ENCODE peak calls at places on chromosomes 7 and 10, in nine cellular contexts. One of them, this sample, is unnamed.

GRCh38 chr10:51510231-51510630 is 189.2 kb downstream of the CSTF2T start:
- DNase-seq in Panc1: no peak
- DNase-seq in choroid plexus epithelial cell: peak
- DNase-seq in H7: no peak
- DNase-seq in hepatocyte: no peak
- DNase-seq in effector memory CD4-positive, alpha-beta T cell: no peak
- DNase-seq in body of pancreas: no peak
- DNase-seq in tibial artery: no peak
- DNase-seq in skeletal muscle cell: no peak
- DNase-seq in this sample: no peak

GRCh38 chr7:73351447-73352167 is 23.6 kb downstream of the FKBP6 start:
- DNase-seq in hepatocyte: no peak
- DNase-seq in effector memory CD4-positive, alpha-beta T cell: no peak
- DNase-seq in skeletal muscle cell: no peak
- DNase-seq in tibial artery: no peak
- DNase-seq in choroid plexus epithelial cell: peak
- DNase-seq in H7: peak
- DNase-seq in body of pancreas: no peak
- DNase-seq in Panc1: no peak
- DNase-seq in this sample: no peak

GRCh38 chr10:91009121-91009520 is 88.2 kb upstream of the ANKRD1 start:
- DNase-seq in effector memory CD4-positive, alpha-beta T cell: no peak
- DNase-seq in body of pancreas: no peak
- DNase-seq in hepatocyte: no peak
- DNase-seq in tibial artery: no peak
- DNase-seq in H7: no peak
- DNase-seq in choroid plexus epithelial cell: no peak
- DNase-seq in Panc1: no peak
- DNase-seq in skeletal muscle cell: no peak
- DNase-seq in this sample: no peak

GRCh38 chr7:104395162-104395561 is 66.8 kb downstream of the LHFPL3 start:
- DNase-seq in body of pancreas: no peak
- DNase-seq in skeletal muscle cell: no peak
- DNase-seq in H7: no peak
- DNase-seq in hepatocyte: no peak
- DNase-seq in tibial artery: no peak
- DNase-seq in Panc1: no peak
- DNase-seq in effector memory CD4-positive, alpha-beta T cell: no peak
- DNase-seq in choroid plexus epithelial cell: no peak
- DNase-seq in this sample: no peak

GRCh38 chr7:133052357-133052756 is 29.5 kb downstream of the CHCHD3 start:
- DNase-seq in Panc1: no peak
- DNase-seq in choroid plexus epithelial cell: no peak
- DNase-seq in body of pancreas: no peak
- DNase-seq in effector memory CD4-positive, alpha-beta T cell: no peak
- DNase-seq in hepatocyte: no peak
- DNase-seq in H7: no peak
- DNase-seq in skeletal muscle cell: no peak
- DNase-seq in tibial artery: no peak
- DNase-seq in this sample: no peak

GRCh38 chr10:119489572-119490326 is 52.8 kb downstream of the RGS10 start:
- DNase-seq in tibial artery: no peak
- DNase-seq in Panc1: peak
- DNase-seq in skeletal muscle cell: no peak
- DNase-seq in effector memory CD4-positive, alpha-beta T cell: peak
- DNase-seq in H7: peak
- DNase-seq in body of pancreas: no peak
- DNase-seq in hepatocyte: peak
- DNase-seq in choroid plexus epithelial cell: peak
- DNase-seq in this sample: no peak

GRCh38 chr10:43254199-43254730 is 12.6 kb downstream of the RASGEF1A start:
- DNase-seq in hepatocyte: peak
- DNase-seq in H7: no peak
- DNase-seq in tibial artery: no peak
- DNase-seq in choroid plexus epithelial cell: no peak
- DNase-seq in skeletal muscle cell: no peak
- DNase-seq in body of pancreas: peak
- DNase-seq in effector memory CD4-positive, alpha-beta T cell: no peak
- DNase-seq in Panc1: no peak
- DNase-seq in this sample: no peak

GRCh38 chr10:71731791-71732190 is 12.2 kb upstream of the C10orf105 start:
- DNase-seq in effector memory CD4-positive, alpha-beta T cell: no peak
- DNase-seq in hepatocyte: no peak
- DNase-seq in Panc1: no peak
- DNase-seq in tibial artery: no peak
- DNase-seq in body of pancreas: no peak
- DNase-seq in skeletal muscle cell: no peak
- DNase-seq in choroid plexus epithelial cell: no peak
- DNase-seq in H7: no peak
- DNase-seq in this sample: no peak

GRCh38 chr10:124676416-124677062 is 67.6 kb downstream of the FAM53B start:
- DNase-seq in Panc1: no peak
- DNase-seq in choroid plexus epithelial cell: no peak
- DNase-seq in tibial artery: no peak
- DNase-seq in skeletal muscle cell: no peak
- DNase-seq in H7: peak
- DNase-seq in effector memory CD4-positive, alpha-beta T cell: no peak
- DNase-seq in hepatocyte: no peak
- DNase-seq in body of pancreas: no peak
- DNase-seq in this sample: no peak

GRCh38 chr7:82631998-82632397 is 188.4 kb upstream of the CACNA2D1 start:
- DNase-seq in effector memory CD4-positive, alpha-beta T cell: no peak
- DNase-seq in H7: no peak
- DNase-seq in tibial artery: no peak
- DNase-seq in skeletal muscle cell: peak
- DNase-seq in hepatocyte: no peak
- DNase-seq in Panc1: no peak
- DNase-seq in choroid plexus epithelial cell: peak
- DNase-seq in body of pancreas: no peak
- DNase-seq in this sample: no peak

GRCh38 chr7:151550601-151551286 is 31.0 kb upstream of the RHEB start:
- DNase-seq in hepatocyte: peak
- DNase-seq in body of pancreas: peak
- DNase-seq in effector memory CD4-positive, alpha-beta T cell: no peak
- DNase-seq in Panc1: no peak
- DNase-seq in tibial artery: no peak
- DNase-seq in choroid plexus epithelial cell: peak
- DNase-seq in skeletal muscle cell: peak
- DNase-seq in H7: no peak
- DNase-seq in this sample: no peak

GRCh38 chr10:12252882-12253546 is 57.0 kb downstream of the CDC123 start:
- DNase-seq in skeletal muscle cell: no peak
- DNase-seq in hepatocyte: peak
- DNase-seq in H7: peak
- DNase-seq in choroid plexus epithelial cell: peak
- DNase-seq in tibial artery: no peak
- DNase-seq in Panc1: no peak
- DNase-seq in body of pancreas: no peak
- DNase-seq in effector memory CD4-positive, alpha-beta T cell: no peak
- DNase-seq in this sample: peak

GRCh38 chr10:58322072-58322834 is 12.6 kb upstream of the UBE2D1 start:
- DNase-seq in skeletal muscle cell: no peak
- DNase-seq in H7: no peak
- DNase-seq in choroid plexus epithelial cell: peak
- DNase-seq in Panc1: no peak
- DNase-seq in body of pancreas: no peak
- DNase-seq in tibial artery: no peak
- DNase-seq in hepatocyte: no peak
- DNase-seq in effector memory CD4-positive, alpha-beta T cell: no peak
- DNase-seq in this sample: no peak

GRCh38 chr7:4882169-4882741 is 1.3 kb downstream of the RADIL start:
- DNase-seq in H7: peak
- DNase-seq in hepatocyte: peak
- DNase-seq in choroid plexus epithelial cell: peak
- DNase-seq in Panc1: no peak
- DNase-seq in body of pancreas: peak
- DNase-seq in effector memory CD4-positive, alpha-beta T cell: no peak
- DNase-seq in tibial artery: peak
- DNase-seq in skeletal muscle cell: peak
- DNase-seq in this sample: no peak
- H3K4me3 ChIP-seq in H7: peak
- H3K4me3 ChIP-seq in hepatocyte: peak
- H3K4me3 ChIP-seq in choroid plexus epithelial cell: peak
- H3K4me3 ChIP-seq in Panc1: no peak
- H3K4me3 ChIP-seq in body of pancreas: no peak
- H3K4me3 ChIP-seq in effector memory CD4-positive, alpha-beta T cell: no peak
- H3K4me3 ChIP-seq in tibial artery: peak
- H3K4me3 ChIP-seq in skeletal muscle cell: peak
- H3K4me3 ChIP-seq in this sample: no peak

DNA sequence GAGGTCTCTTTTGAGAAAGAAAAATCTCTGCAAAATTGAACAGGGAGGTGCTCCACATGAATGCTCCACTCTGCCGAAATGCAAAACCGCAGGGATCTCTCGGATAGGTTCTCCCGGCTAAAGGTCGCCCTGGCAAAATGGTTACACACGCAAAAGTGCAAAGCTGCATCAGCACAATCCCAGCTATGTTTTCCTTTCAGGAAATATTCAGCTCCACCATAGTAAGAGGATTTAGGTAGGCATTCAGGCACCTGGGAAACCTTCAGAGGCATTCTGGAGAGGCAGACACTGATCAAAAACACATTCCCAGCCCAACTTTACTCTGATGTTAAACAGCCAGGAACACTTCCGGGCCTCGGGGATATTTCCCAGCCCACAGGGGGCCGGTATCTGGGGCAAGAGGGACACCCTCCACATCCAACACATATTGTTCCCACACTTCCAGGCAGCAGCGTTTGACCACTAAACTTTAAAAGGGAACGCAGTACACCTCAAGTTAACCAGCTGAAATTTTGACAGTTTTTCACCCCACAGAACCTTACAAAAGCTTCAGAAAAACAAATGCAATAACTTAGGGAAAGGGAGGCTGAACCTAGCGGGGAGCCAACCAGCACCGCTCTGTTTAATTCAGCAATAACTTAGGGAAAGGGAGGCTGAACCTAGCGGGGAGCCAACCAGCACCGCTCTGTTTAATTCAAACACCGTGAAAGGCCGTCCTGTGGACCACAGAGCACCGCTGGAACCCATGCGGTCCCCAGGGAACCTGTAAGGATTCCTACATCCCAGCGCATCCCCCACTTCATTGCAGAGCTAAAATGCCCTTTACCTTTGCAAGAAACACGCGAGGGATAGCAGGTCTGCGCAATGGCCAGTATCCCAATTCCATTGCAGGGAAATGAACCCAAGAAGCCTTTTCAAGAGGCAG is 45.9 kb downstream of the TNS3 start:
- DNase-seq in skeletal muscle cell: no peak
- DNase-seq in H7: peak
- DNase-seq in hepatocyte: no peak
- DNase-seq in tibial artery: no peak
- DNase-seq in choroid plexus epithelial cell: peak
- DNase-seq in body of pancreas: no peak
- DNase-seq in effector memory CD4-positive, alpha-beta T cell: no peak
- DNase-seq in Panc1: no peak
- DNase-seq in this sample: no peak
- H3K4me3 ChIP-seq in skeletal muscle cell: peak
- H3K4me3 ChIP-seq in H7: peak
- H3K4me3 ChIP-seq in hepatocyte: peak
- H3K4me3 ChIP-seq in tibial artery: no peak
- H3K4me3 ChIP-seq in choroid plexus epithelial cell: peak
- H3K4me3 ChIP-seq in body of pancreas: no peak
- H3K4me3 ChIP-seq in effector memory CD4-positive, alpha-beta T cell: no peak
- H3K4me3 ChIP-seq in Panc1: peak
- H3K4me3 ChIP-seq in this sample: no peak

GRCh38 chr10:93999401-93999851 is 5.7 kb downstream of the PLCE1 start:
- DNase-seq in H7: peak
- DNase-seq in body of pancreas: peak
- DNase-seq in tibial artery: peak
- DNase-seq in effector memory CD4-positive, alpha-beta T cell: no peak
- DNase-seq in hepatocyte: peak
- DNase-seq in Panc1: no peak
- DNase-seq in choroid plexus epithelial cell: peak
- DNase-seq in skeletal muscle cell: peak
- DNase-seq in this sample: no peak
- H3K4me3 ChIP-seq in H7: no peak
- H3K4me3 ChIP-seq in body of pancreas: no peak
- H3K4me3 ChIP-seq in tibial artery: no peak
- H3K4me3 ChIP-seq in effector memory CD4-positive, alpha-beta T cell: no peak
- H3K4me3 ChIP-seq in hepatocyte: no peak
- H3K4me3 ChIP-seq in Panc1: peak
- H3K4me3 ChIP-seq in choroid plexus epithelial cell: no peak
- H3K4me3 ChIP-seq in skeletal muscle cell: no peak
- H3K4me3 ChIP-seq in this sample: no peak

GRCh38 chr7:143362126-143362961 is at the start of gene FAM131B:
- DNase-seq in Panc1: no peak
- DNase-seq in hepatocyte: no peak
- DNase-seq in body of pancreas: no peak
- DNase-seq in tibial artery: no peak
- DNase-seq in choroid plexus epithelial cell: no peak
- DNase-seq in effector memory CD4-positive, alpha-beta T cell: peak
- DNase-seq in skeletal muscle cell: no peak
- DNase-seq in H7: peak
- DNase-seq in this sample: no peak

GRCh38 chr7:143360788-143361551 is 1.5 kb downstream of the FAM131B start:
- DNase-seq in choroid plexus epithelial cell: no peak
- DNase-seq in skeletal muscle cell: no peak
- DNase-seq in body of pancreas: no peak
- DNase-seq in Panc1: no peak
- DNase-seq in tibial artery: no peak
- DNase-seq in H7: peak
- DNase-seq in effector memory CD4-positive, alpha-beta T cell: no peak
- DNase-seq in hepatocyte: no peak
- DNase-seq in this sample: no peak

GRCh38 chr7:143359769-143360168 is 2.7 kb downstream of the FAM131B start:
- DNase-seq in effector memory CD4-positive, alpha-beta T cell: no peak
- DNase-seq in choroid plexus epithelial cell: no peak
- DNase-seq in Panc1: no peak
- DNase-seq in H7: no peak
- DNase-seq in tibial artery: no peak
- DNase-seq in skeletal muscle cell: no peak
- DNase-seq in body of pancreas: no peak
- DNase-seq in hepatocyte: no peak
- DNase-seq in this sample: no peak

GRCh38 chr7:143363011-143363937 is 761 bp upstream of the FAM131B start:
- DNase-seq in tibial artery: no peak
- DNase-seq in effector memory CD4-positive, alpha-beta T cell: no peak
- DNase-seq in H7: no peak
- DNase-seq in choroid plexus epithelial cell: no peak
- DNase-seq in body of pancreas: no peak
- DNase-seq in skeletal muscle cell: no peak
- DNase-seq in Panc1: no peak
- DNase-seq in hepatocyte: no peak
- DNase-seq in this sample: no peak

DNA sequence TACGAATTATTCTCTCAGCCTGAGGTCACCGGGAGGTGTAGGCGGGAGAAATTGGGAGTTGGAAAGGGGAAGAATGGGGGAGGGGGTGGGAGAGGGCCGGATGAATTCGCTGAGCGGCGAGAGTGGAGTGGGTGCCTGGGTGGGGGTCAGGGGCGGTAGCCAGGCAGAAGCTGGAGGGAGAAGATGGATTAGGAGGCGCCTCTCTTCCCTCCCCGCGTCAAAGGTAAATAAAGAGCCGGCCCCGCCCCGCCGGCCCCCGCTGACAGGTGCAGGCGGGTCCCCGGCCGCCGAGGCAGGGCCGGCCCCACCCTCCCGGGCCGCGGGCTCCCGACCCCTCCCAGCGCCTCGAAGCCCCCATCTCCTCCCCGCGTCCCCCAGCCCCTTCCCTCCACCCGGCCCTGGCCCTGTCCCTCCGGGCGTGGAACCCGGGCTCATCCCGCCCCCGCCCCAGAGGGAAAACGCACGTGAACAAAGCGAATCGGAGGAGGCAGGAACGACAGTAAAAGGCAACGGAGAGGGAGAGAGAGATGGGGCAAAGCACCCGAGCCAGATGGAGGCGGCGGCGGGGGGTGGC is 874 bp downstream of the FAM131B start:
- DNase-seq in effector memory CD4-positive, alpha-beta T cell: no peak
- DNase-seq in tibial artery: no peak
- DNase-seq in Panc1: no peak
- DNase-seq in H7: peak
- DNase-seq in skeletal muscle cell: no peak
- DNase-seq in choroid plexus epithelial cell: no peak
- DNase-seq in hepatocyte: no peak
- DNase-seq in body of pancreas: no peak
- DNase-seq in this sample: no peak
- H3K4me3 ChIP-seq in effector memory CD4-positive, alpha-beta T cell: peak
- H3K4me3 ChIP-seq in tibial artery: peak
- H3K4me3 ChIP-seq in Panc1: peak
- H3K4me3 ChIP-seq in H7: peak
- H3K4me3 ChIP-seq in skeletal muscle cell: peak
- H3K4me3 ChIP-seq in choroid plexus epithelial cell: peak
- H3K4me3 ChIP-seq in hepatocyte: peak
- H3K4me3 ChIP-seq in body of pancreas: peak
- H3K4me3 ChIP-seq in this sample: no peak

This sample was measured in GM12864.